ENCODE peak calls at places on chromosomes 2 and 18, in nine cellular contexts. One of them, this sample, is unnamed.

GRCh38 chr2:199434555-199434954 is 23.2 kb downstream of the SATB2 start:
- DNase-seq in germinal center: no peak
- DNase-seq in tibial artery: no peak
- DNase-seq in lower lobe of right lung: no peak
- DNase-seq in SW480: no peak
- DNase-seq in mucosa of gallbladder: no peak
- DNase-seq in progenitor cell of endocrine pancreas: no peak
- DNase-seq in NCI-H1694: no peak
- DNase-seq in BE2C: no peak
- DNase-seq in this sample: no peak

GRCh38 chr2:85694052-85695025 is at the start of gene GNLY:
- DNase-seq in germinal center: no peak
- DNase-seq in BE2C: no peak
- DNase-seq in mucosa of gallbladder: no peak
- DNase-seq in NCI-H1694: no peak
- DNase-seq in tibial artery: no peak
- DNase-seq in progenitor cell of endocrine pancreas: no peak
- DNase-seq in lower lobe of right lung: no peak
- DNase-seq in SW480: peak
- DNase-seq in this sample: no peak

GRCh38 chr2:188676012-188676405 is 298.2 kb upstream of the COL3A1 start:
- DNase-seq in BE2C: no peak
- DNase-seq in germinal center: no peak
- DNase-seq in tibial artery: no peak
- DNase-seq in progenitor cell of endocrine pancreas: no peak
- DNase-seq in mucosa of gallbladder: no peak
- DNase-seq in SW480: no peak
- DNase-seq in lower lobe of right lung: no peak
- DNase-seq in NCI-H1694: no peak
- DNase-seq in this sample: peak

GRCh38 chr2:17518212-17519154 is at the start of gene RAD51AP2:
- DNase-seq in BE2C: peak
- DNase-seq in mucosa of gallbladder: peak
- DNase-seq in lower lobe of right lung: peak
- DNase-seq in NCI-H1694: no peak
- DNase-seq in progenitor cell of endocrine pancreas: peak
- DNase-seq in SW480: peak
- DNase-seq in germinal center: peak
- DNase-seq in tibial artery: peak
- DNase-seq in this sample: peak

GRCh38 chr2:128293870-128294455 is 24.7 kb downstream of the HS6ST1 start:
- DNase-seq in progenitor cell of endocrine pancreas: no peak
- DNase-seq in NCI-H1694: no peak
- DNase-seq in BE2C: no peak
- DNase-seq in tibial artery: no peak
- DNase-seq in lower lobe of right lung: no peak
- DNase-seq in mucosa of gallbladder: no peak
- DNase-seq in SW480: no peak
- DNase-seq in germinal center: no peak
- DNase-seq in this sample: no peak

GRCh38 chr2:238875161-238875530 is 27.3 kb downstream of the TWIST2 start:
- DNase-seq in lower lobe of right lung: no peak
- DNase-seq in BE2C: no peak
- DNase-seq in NCI-H1694: no peak
- DNase-seq in mucosa of gallbladder: no peak
- DNase-seq in germinal center: no peak
- DNase-seq in SW480: no peak
- DNase-seq in tibial artery: peak
- DNase-seq in progenitor cell of endocrine pancreas: no peak
- DNase-seq in this sample: peak

GRCh38 chr2:121237336-121237979 is 47.5 kb downstream of the TFCP2L1 start:
- DNase-seq in germinal center: no peak
- DNase-seq in SW480: no peak
- DNase-seq in NCI-H1694: no peak
- DNase-seq in tibial artery: no peak
- DNase-seq in BE2C: no peak
- DNase-seq in mucosa of gallbladder: no peak
- DNase-seq in lower lobe of right lung: peak
- DNase-seq in progenitor cell of endocrine pancreas: no peak
- DNase-seq in this sample: no peak

GRCh38 chr2:65033178-65033577 is 23.0 kb upstream of the CEP68 start:
- DNase-seq in BE2C: no peak
- DNase-seq in tibial artery: no peak
- DNase-seq in germinal center: no peak
- DNase-seq in SW480: no peak
- DNase-seq in progenitor cell of endocrine pancreas: no peak
- DNase-seq in mucosa of gallbladder: no peak
- DNase-seq in lower lobe of right lung: no peak
- DNase-seq in NCI-H1694: peak
- DNase-seq in this sample: no peak

GRCh38 chr2:164032995-164033394 is 297.2 kb upstream of the FIGN start:
- DNase-seq in BE2C: no peak
- DNase-seq in germinal center: no peak
- DNase-seq in mucosa of gallbladder: no peak
- DNase-seq in NCI-H1694: no peak
- DNase-seq in lower lobe of right lung: no peak
- DNase-seq in tibial artery: no peak
- DNase-seq in SW480: no peak
- DNase-seq in progenitor cell of endocrine pancreas: no peak
- DNase-seq in this sample: no peak

GRCh38 chr2:38740851-38741541 is 10.2 kb downstream of the SRSF7 start:
- DNase-seq in tibial artery: no peak
- DNase-seq in lower lobe of right lung: no peak
- DNase-seq in progenitor cell of endocrine pancreas: no peak
- DNase-seq in NCI-H1694: peak
- DNase-seq in SW480: peak
- DNase-seq in BE2C: no peak
- DNase-seq in germinal center: peak
- DNase-seq in mucosa of gallbladder: no peak
- DNase-seq in this sample: peak

GRCh38 chr2:1584691-1585485 is 159.4 kb downstream of the PXDN start:
- DNase-seq in lower lobe of right lung: peak
- DNase-seq in progenitor cell of endocrine pancreas: no peak
- DNase-seq in SW480: peak
- DNase-seq in mucosa of gallbladder: no peak
- DNase-seq in tibial artery: no peak
- DNase-seq in germinal center: no peak
- DNase-seq in BE2C: no peak
- DNase-seq in NCI-H1694: no peak
- DNase-seq in this sample: no peak

GRCh38 chr2:120524174-120524573 is 178.2 kb downstream of the INHBB start:
- DNase-seq in lower lobe of right lung: no peak
- DNase-seq in SW480: no peak
- DNase-seq in progenitor cell of endocrine pancreas: no peak
- DNase-seq in germinal center: no peak
- DNase-seq in NCI-H1694: no peak
- DNase-seq in BE2C: no peak
- DNase-seq in mucosa of gallbladder: no peak
- DNase-seq in tibial artery: no peak
- DNase-seq in this sample: no peak

GRCh38 chr2:235449568-235449967 is 44.3 kb upstream of the AGAP1 start:
- DNase-seq in SW480: no peak
- DNase-seq in BE2C: no peak
- DNase-seq in lower lobe of right lung: no peak
- DNase-seq in germinal center: no peak
- DNase-seq in mucosa of gallbladder: no peak
- DNase-seq in tibial artery: no peak
- DNase-seq in NCI-H1694: no peak
- DNase-seq in progenitor cell of endocrine pancreas: no peak
- DNase-seq in this sample: no peak

GRCh38 chr18:44803019-44803650 is 122.4 kb downstream of the SETBP1 start:
- DNase-seq in mucosa of gallbladder: peak
- DNase-seq in tibial artery: peak
- DNase-seq in progenitor cell of endocrine pancreas: no peak
- DNase-seq in NCI-H1694: no peak
- DNase-seq in lower lobe of right lung: no peak
- DNase-seq in germinal center: no peak
- DNase-seq in BE2C: no peak
- DNase-seq in SW480: no peak
- DNase-seq in this sample: peak

GRCh38 chr2:205776139-205776538 is 93.8 kb downstream of the NRP2 start:
- DNase-seq in tibial artery: no peak
- DNase-seq in SW480: peak
- DNase-seq in progenitor cell of endocrine pancreas: peak
- DNase-seq in BE2C: peak
- DNase-seq in germinal center: peak
- DNase-seq in mucosa of gallbladder: peak
- DNase-seq in NCI-H1694: no peak
- DNase-seq in lower lobe of right lung: peak
- DNase-seq in this sample: no peak

GRCh38 chr2:217027414-217027813 is 167.6 kb upstream of the TNP1 start:
- DNase-seq in progenitor cell of endocrine pancreas: no peak
- DNase-seq in NCI-H1694: no peak
- DNase-seq in tibial artery: no peak
- DNase-seq in SW480: no peak
- DNase-seq in BE2C: no peak
- DNase-seq in lower lobe of right lung: no peak
- DNase-seq in mucosa of gallbladder: no peak
- DNase-seq in germinal center: no peak
- DNase-seq in this sample: no peak

GRCh38 chr2:223735035-223735640 is 102.2 kb downstream of the AP1S3 start:
- DNase-seq in germinal center: no peak
- DNase-seq in tibial artery: no peak
- DNase-seq in SW480: no peak
- DNase-seq in lower lobe of right lung: no peak
- DNase-seq in progenitor cell of endocrine pancreas: no peak
- DNase-seq in BE2C: no peak
- DNase-seq in NCI-H1694: no peak
- DNase-seq in mucosa of gallbladder: no peak
- DNase-seq in this sample: peak

GRCh38 chr2:148813603-148814065 is 61.4 kb upstream of the KIF5C start:
- DNase-seq in tibial artery: no peak
- DNase-seq in BE2C: no peak
- DNase-seq in germinal center: peak
- DNase-seq in lower lobe of right lung: no peak
- DNase-seq in mucosa of gallbladder: no peak
- DNase-seq in SW480: no peak
- DNase-seq in progenitor cell of endocrine pancreas: no peak
- DNase-seq in NCI-H1694: no peak
- DNase-seq in this sample: no peak

GRCh38 chr2:150146879-150147278 is 340.6 kb downstream of the RND3 start:
- DNase-seq in BE2C: no peak
- DNase-seq in lower lobe of right lung: no peak
- DNase-seq in tibial artery: no peak
- DNase-seq in NCI-H1694: no peak
- DNase-seq in mucosa of gallbladder: no peak
- DNase-seq in SW480: no peak
- DNase-seq in germinal center: no peak
- DNase-seq in progenitor cell of endocrine pancreas: no peak
- DNase-seq in this sample: no peak

GRCh38 chr18:77223653-77224052 is 26.0 kb upstream of the GALR1 start:
- DNase-seq in tibial artery: no peak
- DNase-seq in NCI-H1694: no peak
- DNase-seq in progenitor cell of endocrine pancreas: no peak
- DNase-seq in BE2C: no peak
- DNase-seq in SW480: peak
- DNase-seq in germinal center: no peak
- DNase-seq in mucosa of gallbladder: no peak
- DNase-seq in lower lobe of right lung: no peak
- DNase-seq in this sample: no peak

GRCh38 chr2:13821255-13821880 is 811.1 kb upstream of the LRATD1 start:
- DNase-seq in lower lobe of right lung: no peak
- DNase-seq in SW480: no peak
- DNase-seq in germinal center: no peak
- DNase-seq in progenitor cell of endocrine pancreas: no peak
- DNase-seq in mucosa of gallbladder: no peak
- DNase-seq in tibial artery: no peak
- DNase-seq in NCI-H1694: no peak
- DNase-seq in BE2C: no peak
- DNase-seq in this sample: peak

GRCh38 chr2:161120775-161121174 is 39.5 kb upstream of the TANK start:
- DNase-seq in tibial artery: no peak
- DNase-seq in lower lobe of right lung: no peak
- DNase-seq in progenitor cell of endocrine pancreas: no peak
- DNase-seq in germinal center: no peak
- DNase-seq in NCI-H1694: no peak
- DNase-seq in BE2C: no peak
- DNase-seq in mucosa of gallbladder: no peak
- DNase-seq in SW480: no peak
- DNase-seq in this sample: no peak

GRCh38 chr2:119179951-119180350 is 21.4 kb upstream of the C1QL2 start:
- DNase-seq in germinal center: no peak
- DNase-seq in lower lobe of right lung: no peak
- DNase-seq in tibial artery: no peak
- DNase-seq in progenitor cell of endocrine pancreas: no peak
- DNase-seq in SW480: no peak
- DNase-seq in mucosa of gallbladder: no peak
- DNase-seq in BE2C: no peak
- DNase-seq in NCI-H1694: no peak
- DNase-seq in this sample: no peak

GRCh38 chr2:121018136-121019057 is 266.6 kb downstream of the TFCP2L1 start:
- DNase-seq in SW480: no peak
- DNase-seq in progenitor cell of endocrine pancreas: no peak
- DNase-seq in NCI-H1694: no peak
- DNase-seq in mucosa of gallbladder: no peak
- DNase-seq in tibial artery: no peak
- DNase-seq in germinal center: no peak
- DNase-seq in lower lobe of right lung: no peak
- DNase-seq in BE2C: no peak
- DNase-seq in this sample: no peak

GRCh38 chr2:239769574-239770145 is 255.5 kb downstream of the NDUFA10 start:
- DNase-seq in SW480: no peak
- DNase-seq in tibial artery: no peak
- DNase-seq in lower lobe of right lung: peak
- DNase-seq in NCI-H1694: no peak
- DNase-seq in progenitor cell of endocrine pancreas: no peak
- DNase-seq in BE2C: peak
- DNase-seq in mucosa of gallbladder: no peak
- DNase-seq in germinal center: no peak
- DNase-seq in this sample: no peak

GRCh38 chr18:199214-199613 is 40.9 kb downstream of the USP14 start:
- DNase-seq in mucosa of gallbladder: no peak
- DNase-seq in BE2C: no peak
- DNase-seq in SW480: no peak
- DNase-seq in lower lobe of right lung: no peak
- DNase-seq in NCI-H1694: no peak
- DNase-seq in germinal center: no peak
- DNase-seq in progenitor cell of endocrine pancreas: no peak
- DNase-seq in tibial artery: no peak
- DNase-seq in this sample: no peak

GRCh38 chr18:21831413-21831831 is 90.8 kb downstream of the MIB1 start:
- DNase-seq in NCI-H1694: no peak
- DNase-seq in SW480: no peak
- DNase-seq in germinal center: no peak
- DNase-seq in lower lobe of right lung: no peak
- DNase-seq in progenitor cell of endocrine pancreas: no peak
- DNase-seq in mucosa of gallbladder: peak
- DNase-seq in BE2C: no peak
- DNase-seq in tibial artery: peak
- DNase-seq in this sample: no peak

GRCh38 chr2:36461039-36461681 is 105.6 kb downstream of the CRIM1 start:
- DNase-seq in lower lobe of right lung: no peak
- DNase-seq in tibial artery: no peak
- DNase-seq in BE2C: no peak
- DNase-seq in mucosa of gallbladder: no peak
- DNase-seq in germinal center: no peak
- DNase-seq in SW480: peak
- DNase-seq in NCI-H1694: no peak
- DNase-seq in progenitor cell of endocrine pancreas: no peak
- DNase-seq in this sample: peak

GRCh38 chr2:98040331-98040939 is 44.7 kb upstream of the TMEM131 start:
- DNase-seq in lower lobe of right lung: no peak
- DNase-seq in NCI-H1694: no peak
- DNase-seq in tibial artery: no peak
- DNase-seq in germinal center: no peak
- DNase-seq in progenitor cell of endocrine pancreas: no peak
- DNase-seq in mucosa of gallbladder: no peak
- DNase-seq in BE2C: no peak
- DNase-seq in SW480: no peak
- DNase-seq in this sample: no peak

GRCh38 chr2:85154048-85154753 is 21.0 kb downstream of the TCF7L1 start:
- DNase-seq in mucosa of gallbladder: no peak
- DNase-seq in germinal center: no peak
- DNase-seq in tibial artery: no peak
- DNase-seq in lower lobe of right lung: no peak
- DNase-seq in NCI-H1694: no peak
- DNase-seq in SW480: peak
- DNase-seq in progenitor cell of endocrine pancreas: no peak
- DNase-seq in BE2C: no peak
- DNase-seq in this sample: no peak

GRCh38 chr18:3368193-3368592 is 81.8 kb upstream of the TGIF1 start:
- DNase-seq in progenitor cell of endocrine pancreas: no peak
- DNase-seq in NCI-H1694: no peak
- DNase-seq in germinal center: no peak
- DNase-seq in mucosa of gallbladder: no peak
- DNase-seq in tibial artery: no peak
- DNase-seq in BE2C: no peak
- DNase-seq in lower lobe of right lung: no peak
- DNase-seq in SW480: peak
- DNase-seq in this sample: peak

This sample was measured in foreskin fibroblast.